ENCODE peak calls at places on chromosome 4, in eight cellular contexts. K, C, W, G, T, D, P and F are unnamed samples.

GRCh38 chr4:4439782-4440181 is 52.9 kb downstream of the NSG1 start:
- DNase-seq in G (no peak), T (no peak), W (no peak), K (no peak), D (no peak), C (no peak), P (no peak), F (no peak)

GRCh38 chr4:8507251-8507570 is 66.6 kb downstream of the TRMT44 start:
- DNase-seq in C (no peak), W (no peak), G (no peak), T (no peak), D (no peak), P (no peak), K (no peak), F (no peak)

GRCh38 chr4:158858410-158859189 is 89.8 kb downstream of the FNIP2 start:
- DNase-seq in W (no peak), D (no peak), C (no peak), P (no peak), K (no peak), T (no peak), G (no peak), F (no peak)

GRCh38 chr4:46931981-46932380 is 22.9 kb upstream of the COX7B2 start:
- DNase-seq in W (peak), D (no peak), C (peak), P (no peak), G (no peak), K (no peak), T (no peak), F (no peak)

GRCh38 chr4:156614536-156614935 is 357.1 kb downstream of the PDGFC start:
- DNase-seq in W (no peak), T (no peak), G (no peak), P (no peak), K (no peak), D (no peak), C (no peak), F (no peak)

GRCh38 chr4:85127653-85128052 is 161.2 kb upstream of the WDFY3 start:
- DNase-seq in D (no peak), G (no peak), C (peak), W (peak), T (no peak), K (no peak), P (no peak), F (no peak)

GRCh38 chr4:139609647-139610046 is 53.6 kb upstream of the SETD7 start:
- DNase-seq in D (no peak), G (no peak), T (no peak), C (no peak), P (no peak), K (no peak), W (peak), F (no peak)

GRCh38 chr4:124486423-124486822 is 226.1 kb downstream of the ANKRD50 start:
- DNase-seq in P (no peak), K (no peak), C (no peak), G (no peak), T (no peak), W (no peak), D (no peak), F (no peak)